ENCODE peak calls at places on chromosomes 7 and 10, in nine cellular contexts. J is AG08395; W is OCI-M1; Y is NCI-H69; C is central memory CD4-positive, alpha-beta T cell; S is stimulated activated CD4-positive, alpha-beta T cell treated with anti-CD3 and anti-CD28 coated beads, Interleukin-15, amount 100 ng/mL, for 1 hour; T is globus pallidus; X is activated CD4-positive, alpha-beta memory T cell treated with anti-CD3 and anti-CD28 coated beads for 36 hours; G is colonic mucosa. P is an unnamed sample.

GRCh38 chr10:10782603-10783002 is 235.1 kb upstream of the CELF2 start:
- DNase-seq in T (no peak), Y (no peak), W (no peak), G (no peak), X (no peak), J (no peak), C (no peak), S (no peak), P (no peak)

GRCh38 chr10:72639441-72639873 is 13.6 kb upstream of the MICU1 start:
- DNase-seq in C (no peak), W (no peak), T (no peak), S (no peak), J (no peak), Y (no peak), X (no peak), G (no peak), P (no peak)

GRCh38 chr10:102646610-102647432 is 2.5 kb downstream of the TRIM8 start:
- DNase-seq in X (peak), W (no peak), S (peak), J (no peak), G (peak), T (peak), C (peak), Y (no peak), P (peak)

GRCh38 chr7:152894295-152895170 is 135.0 kb downstream of the ACTR3B start:
- DNase-seq in Y (peak), G (no peak), J (peak), T (peak), X (peak), C (no peak), S (no peak), W (no peak), P (no peak)

GRCh38 chr10:14215601-14216000 is 115.1 kb downstream of the FRMD4A start:
- DNase-seq in X (no peak), S (no peak), C (no peak), J (no peak), Y (peak), T (no peak), G (no peak), W (no peak), P (no peak)

GRCh38 chr10:30999084-30999712 is 32.5 kb downstream of the ZNF438 start:
- DNase-seq in C (no peak), T (no peak), G (no peak), Y (no peak), W (peak), J (no peak), X (peak), S (no peak), P (peak)

GRCh38 chr7:123771846-123772245 is 23.0 kb upstream of the WASL start:
- DNase-seq in W (no peak), Y (no peak), C (no peak), S (no peak), T (no peak), G (no peak), X (no peak), J (no peak), P (no peak)

GRCh38 chr7:101582971-101583370 is 46.1 kb downstream of the MYL10 start:
- DNase-seq in G (no peak), T (no peak), Y (no peak), X (no peak), S (no peak), W (no peak), C (no peak), J (no peak), P (no peak)

GRCh38 chr7:1564603-1565022 is 5.2 kb downstream of the PSMG3 start:
- DNase-seq in J (peak), T (no peak), X (no peak), S (no peak), Y (no peak), G (no peak), C (no peak), W (no peak), P (no peak)

GRCh38 chr7:147053761-147054160 is 937.2 kb downstream of the CNTNAP2 start:
- DNase-seq in W (no peak), X (no peak), J (no peak), T (no peak), S (no peak), Y (peak), G (no peak), C (no peak), P (no peak)

GRCh38 chr10:115982076-115982475 is 290.9 kb downstream of the GFRA1 start:
- DNase-seq in W (no peak), T (no peak), G (no peak), S (no peak), X (no peak), Y (no peak), C (no peak), J (no peak), P (no peak)

GRCh38 chr10:49385939-49386922 is 9.7 kb downstream of the DRGX start:
- DNase-seq in S (no peak), T (no peak), Y (no peak), X (no peak), G (no peak), C (no peak), W (no peak), J (no peak), P (no peak)

GRCh38 chr10:32253300-32253699 is 93.7 kb downstream of the EPC1 start:
- DNase-seq in C (no peak), J (peak), S (no peak), X (peak), G (peak), Y (peak), T (no peak), W (peak), P (no peak)

GRCh38 chr10:36191009-36191408 is 548.9 kb upstream of the FZD8 start:
- DNase-seq in W (no peak), T (no peak), G (no peak), S (no peak), X (no peak), J (no peak), C (no peak), Y (no peak), P (no peak)